ENCODE peak calls at places on chromosomes 16 and 17, in six cellular contexts. One of them, this sample, is unnamed.

GRCh38 chr16:700684-701584 is 4.7 kb downstream of the FBXL16 start:
- DNase-seq in H1: peak
- DNase-seq in SK-N-SH: no peak
- DNase-seq in K562: peak
- DNase-seq in GM12878: no peak
- DNase-seq in T47D: peak
- DNase-seq in this sample: no peak

GRCh38 chr17:35728551-35728950 is 2.9 kb upstream of the RASL10B start:
- DNase-seq in SK-N-SH: no peak
- DNase-seq in H1: no peak
- DNase-seq in K562: no peak
- DNase-seq in T47D: no peak
- DNase-seq in GM12878: no peak
- DNase-seq in this sample: no peak

GRCh38 chr16:4376126-4376819 is 4.6 kb downstream of the VASN start:
- DNase-seq in T47D: no peak
- DNase-seq in SK-N-SH: peak
- DNase-seq in K562: no peak
- DNase-seq in GM12878: no peak
- DNase-seq in H1: no peak
- DNase-seq in this sample: no peak

GRCh38 chr16:21599994-21600773 is 807 bp downstream of the METTL9 start:
- DNase-seq in K562: peak
- DNase-seq in GM12878: peak
- DNase-seq in T47D: no peak
- DNase-seq in SK-N-SH: peak
- DNase-seq in H1: no peak
- DNase-seq in this sample: no peak

GRCh38 chr17:70603226-70603625 is 433.9 kb downstream of the KCNJ2 start:
- DNase-seq in GM12878: no peak
- DNase-seq in SK-N-SH: no peak
- DNase-seq in H1: no peak
- DNase-seq in K562: no peak
- DNase-seq in T47D: no peak
- DNase-seq in this sample: no peak

GRCh38 chr17:10728331-10728730 is 1.5 kb downstream of the TMEM220 start:
- DNase-seq in K562: no peak
- DNase-seq in SK-N-SH: no peak
- DNase-seq in T47D: no peak
- DNase-seq in H1: no peak
- DNase-seq in GM12878: no peak
- DNase-seq in this sample: no peak

GRCh38 chr16:67163164-67163902 is 1.2 kb upstream of the HSF4 start:
- DNase-seq in GM12878: no peak
- DNase-seq in K562: no peak
- DNase-seq in SK-N-SH: peak
- DNase-seq in H1: peak
- DNase-seq in T47D: no peak
- DNase-seq in this sample: no peak

GRCh38 chr17:2427215-2427614 is 26.4 kb upstream of the MNT start:
- DNase-seq in T47D: no peak
- DNase-seq in H1: no peak
- DNase-seq in K562: no peak
- DNase-seq in SK-N-SH: no peak
- DNase-seq in GM12878: no peak
- DNase-seq in this sample: no peak

GRCh38 chr17:37844158-37844976 is 79.8 kb upstream of the TBC1D3K start:
- DNase-seq in T47D: no peak
- DNase-seq in K562: peak
- DNase-seq in H1: peak
- DNase-seq in GM12878: no peak
- DNase-seq in SK-N-SH: peak
- DNase-seq in this sample: peak

GRCh38 chr16:23843143-23843542 is 7.4 kb downstream of the PRKCB start:
- DNase-seq in T47D: no peak
- DNase-seq in SK-N-SH: no peak
- DNase-seq in GM12878: no peak
- DNase-seq in K562: no peak
- DNase-seq in H1: no peak
- DNase-seq in this sample: no peak

GRCh38 chr16:49532243-49532870 is 158.8 kb downstream of the C16orf78 start:
- DNase-seq in H1: no peak
- DNase-seq in T47D: no peak
- DNase-seq in K562: no peak
- DNase-seq in GM12878: no peak
- DNase-seq in SK-N-SH: no peak
- DNase-seq in this sample: no peak

GRCh38 chr16:77433146-77433545 is 1.7 kb downstream of the ADAMTS18 start:
- DNase-seq in K562: no peak
- DNase-seq in T47D: no peak
- DNase-seq in SK-N-SH: no peak
- DNase-seq in GM12878: no peak
- DNase-seq in H1: no peak
- DNase-seq in this sample: no peak

GRCh38 chr16:48687421-48688038 is 77.5 kb upstream of the N4BP1 start:
- DNase-seq in K562: peak
- DNase-seq in SK-N-SH: peak
- DNase-seq in GM12878: peak
- DNase-seq in H1: peak
- DNase-seq in T47D: peak
- DNase-seq in this sample: peak

GRCh38 chr17:27460196-27460725 is 4.0 kb downstream of the KSR1 start:
- DNase-seq in K562: no peak
- DNase-seq in GM12878: no peak
- DNase-seq in H1: no peak
- DNase-seq in SK-N-SH: no peak
- DNase-seq in T47D: no peak
- DNase-seq in this sample: no peak

DNA sequence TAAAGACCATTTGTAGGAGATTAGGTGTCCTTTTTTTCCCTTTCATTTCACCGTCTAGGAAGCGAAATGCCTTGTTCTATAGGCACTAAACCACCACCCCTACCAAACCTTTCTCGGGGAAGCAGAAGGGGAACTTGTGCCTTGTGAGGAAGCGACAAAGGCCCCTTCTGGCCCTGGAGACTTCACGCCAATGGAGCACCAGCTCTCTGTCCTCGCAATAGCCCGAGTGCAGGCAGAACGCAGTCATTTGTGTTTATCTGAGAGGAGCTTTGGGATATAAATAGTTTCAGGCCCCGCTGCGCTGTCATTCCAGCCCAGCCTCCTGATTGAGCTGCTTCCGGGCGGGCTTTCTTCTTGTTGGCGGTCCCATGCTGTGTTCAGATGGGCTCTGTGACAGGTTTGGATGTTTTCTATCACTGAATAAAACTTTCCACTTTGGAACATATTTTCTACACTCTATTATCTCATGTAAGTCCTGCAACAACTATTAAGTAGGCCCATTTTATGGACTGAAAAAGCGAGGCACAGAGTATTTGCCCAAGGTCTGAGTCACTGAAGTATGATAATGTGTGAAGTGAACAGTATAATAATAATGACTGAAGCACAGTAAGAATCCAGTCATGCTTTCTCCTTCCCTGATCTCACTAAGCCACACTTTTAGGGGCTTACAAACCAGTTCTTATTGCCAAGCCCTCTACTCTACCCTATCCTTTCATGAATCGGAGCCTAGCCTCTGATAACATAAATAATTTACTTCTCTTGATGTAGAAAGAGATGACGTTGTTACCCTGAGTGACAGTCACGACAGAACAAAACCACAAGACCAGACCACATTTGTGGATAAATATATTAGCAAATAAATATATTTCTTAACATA is 1.1 kb upstream of the SUPT4H1 start:
- DNase-seq in H1: peak
- DNase-seq in T47D: peak
- DNase-seq in K562: no peak
- DNase-seq in SK-N-SH: peak
- DNase-seq in GM12878: no peak
- DNase-seq in this sample: no peak
- TF ChIP-seq JUND in H1: no peak
- TF ChIP-seq JUND in T47D: no peak
- TF ChIP-seq JUND in K562: no peak
- TF ChIP-seq JUND in SK-N-SH: no peak
- TF ChIP-seq JUND in GM12878: no peak
- TF ChIP-seq JUND in this sample: no peak

DNA sequence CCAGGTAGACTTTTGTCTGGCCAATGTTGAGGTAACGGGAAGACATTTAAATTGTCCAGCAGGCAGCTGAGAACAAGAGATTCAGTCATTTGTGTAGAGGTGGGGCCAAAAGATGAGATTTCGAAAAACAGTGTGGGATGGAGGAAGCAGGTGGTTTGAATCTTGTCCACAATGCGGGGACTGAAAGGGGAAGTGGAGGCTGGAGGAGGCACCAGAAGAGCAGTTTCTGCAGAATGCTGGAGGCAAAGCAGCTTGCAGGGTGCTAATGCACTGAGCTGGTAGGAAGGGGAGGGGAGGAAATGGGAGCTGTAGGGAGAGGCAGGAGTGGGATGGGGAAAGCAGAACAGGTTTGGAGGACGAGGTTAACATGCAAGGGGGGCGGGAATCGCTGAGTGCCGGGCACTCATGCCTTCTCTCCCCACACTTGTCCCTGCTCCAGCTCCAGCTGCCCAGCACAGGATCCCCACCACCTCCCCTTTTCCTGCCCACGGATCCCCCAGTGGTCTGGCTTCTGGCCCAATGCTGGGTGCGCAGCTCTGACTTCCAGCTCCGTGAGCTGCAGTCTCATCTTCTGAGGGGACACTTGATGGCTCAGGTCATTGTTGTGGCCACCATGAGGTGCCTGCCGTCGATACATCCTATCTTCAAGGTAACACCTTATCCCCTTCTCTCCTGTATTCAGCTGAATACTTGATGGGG is 9.4 kb downstream of the C17orf100 start:
- DNase-seq in GM12878: peak
- DNase-seq in K562: no peak
- DNase-seq in SK-N-SH: no peak
- DNase-seq in T47D: no peak
- DNase-seq in H1: no peak
- DNase-seq in this sample: no peak
- TF ChIP-seq JUND in GM12878: no peak
- TF ChIP-seq JUND in K562: no peak
- TF ChIP-seq JUND in SK-N-SH: no peak
- TF ChIP-seq JUND in T47D: no peak
- TF ChIP-seq JUND in H1: no peak
- TF ChIP-seq JUND in this sample: no peak

GRCh38 chr16:57871457-57871856 is 69.2 kb upstream of the KIFC3 start:
- DNase-seq in GM12878: no peak
- DNase-seq in H1: no peak
- DNase-seq in T47D: no peak
- DNase-seq in K562: no peak
- DNase-seq in SK-N-SH: no peak
- DNase-seq in this sample: no peak
- TF ChIP-seq JUND in GM12878: no peak
- TF ChIP-seq JUND in H1: no peak
- TF ChIP-seq JUND in T47D: no peak
- TF ChIP-seq JUND in K562: no peak
- TF ChIP-seq JUND in SK-N-SH: peak
- TF ChIP-seq JUND in this sample: peak

GRCh38 chr17:80191720-80192265 is 22.0 kb downstream of the CARD14 start:
- DNase-seq in GM12878: no peak
- DNase-seq in SK-N-SH: no peak
- DNase-seq in K562: no peak
- DNase-seq in H1: no peak
- DNase-seq in T47D: no peak
- DNase-seq in this sample: no peak
- TF ChIP-seq JUND in GM12878: no peak
- TF ChIP-seq JUND in SK-N-SH: no peak
- TF ChIP-seq JUND in K562: no peak
- TF ChIP-seq JUND in H1: no peak
- TF ChIP-seq JUND in T47D: no peak
- TF ChIP-seq JUND in this sample: no peak

GRCh38 chr16:56950455-56950854 is 11.3 kb upstream of the CETP start:
- DNase-seq in K562: no peak
- DNase-seq in H1: no peak
- DNase-seq in SK-N-SH: no peak
- DNase-seq in T47D: no peak
- DNase-seq in GM12878: no peak
- DNase-seq in this sample: no peak
- TF ChIP-seq JUND in K562: no peak
- TF ChIP-seq JUND in H1: no peak
- TF ChIP-seq JUND in SK-N-SH: no peak
- TF ChIP-seq JUND in T47D: no peak
- TF ChIP-seq JUND in GM12878: no peak
- TF ChIP-seq JUND in this sample: no peak

DNA sequence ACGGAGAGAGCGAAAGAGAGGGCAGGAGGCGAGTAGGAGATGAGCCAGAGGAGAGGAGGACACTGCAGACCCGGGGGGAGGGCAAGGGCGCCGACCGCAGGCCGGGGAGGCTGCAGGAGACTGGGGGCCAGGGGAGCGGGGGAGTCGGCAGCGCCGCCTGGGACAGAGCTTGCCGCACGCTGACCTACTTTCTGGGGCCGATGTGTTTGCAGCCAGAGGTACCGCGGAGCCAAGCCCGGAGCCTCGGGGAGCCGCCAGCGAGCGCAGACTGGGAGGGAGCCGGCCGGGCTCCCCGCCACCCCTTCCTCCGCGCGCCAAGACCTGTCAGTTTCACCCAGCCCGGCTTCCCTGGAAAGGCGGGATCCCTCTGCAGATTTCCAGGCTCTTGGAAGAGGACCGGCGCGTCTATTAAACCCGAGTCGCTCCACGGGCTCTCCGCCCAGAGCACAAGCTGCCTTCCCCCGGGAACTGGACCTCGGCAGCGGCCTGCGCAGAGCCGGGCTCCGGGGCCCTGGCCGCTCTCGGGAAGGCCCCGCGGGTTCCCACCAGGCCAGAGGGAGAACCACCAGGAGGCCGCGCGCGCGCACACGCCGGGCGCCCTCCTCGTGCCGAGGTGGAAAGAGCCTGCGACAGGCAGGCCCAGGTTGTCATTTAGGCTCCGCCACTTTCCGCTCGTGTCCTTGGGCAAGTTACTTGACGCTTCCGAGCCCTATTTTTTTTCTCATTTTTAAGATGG is 74.5 kb downstream of the CMC2 start:
- DNase-seq in GM12878: no peak
- DNase-seq in SK-N-SH: peak
- DNase-seq in K562: no peak
- DNase-seq in T47D: peak
- DNase-seq in H1: peak
- DNase-seq in this sample: no peak
- TF ChIP-seq JUND in GM12878: no peak
- TF ChIP-seq JUND in SK-N-SH: no peak
- TF ChIP-seq JUND in K562: no peak
- TF ChIP-seq JUND in T47D: no peak
- TF ChIP-seq JUND in H1: no peak
- TF ChIP-seq JUND in this sample: no peak

GRCh38 chr17:73430165-73430680 is 118.4 kb upstream of the CDC42EP4 start:
- DNase-seq in H1: no peak
- DNase-seq in GM12878: no peak
- DNase-seq in SK-N-SH: no peak
- DNase-seq in T47D: no peak
- DNase-seq in K562: no peak
- DNase-seq in this sample: no peak
- TF ChIP-seq JUND in H1: no peak
- TF ChIP-seq JUND in GM12878: no peak
- TF ChIP-seq JUND in SK-N-SH: no peak
- TF ChIP-seq JUND in T47D: no peak
- TF ChIP-seq JUND in K562: no peak
- TF ChIP-seq JUND in this sample: no peak

GRCh38 chr16:89201467-89202377 is 1.4 kb upstream of the SLC22A31 start:
- DNase-seq in T47D: peak
- DNase-seq in SK-N-SH: peak
- DNase-seq in K562: peak
- DNase-seq in GM12878: no peak
- DNase-seq in H1: peak
- DNase-seq in this sample: peak
- TF ChIP-seq JUND in T47D: no peak
- TF ChIP-seq JUND in SK-N-SH: no peak
- TF ChIP-seq JUND in K562: no peak
- TF ChIP-seq JUND in GM12878: no peak
- TF ChIP-seq JUND in H1: no peak
- TF ChIP-seq JUND in this sample: no peak

GRCh38 chr17:43578352-43578698 is 32.2 kb upstream of the ETV4 start:
- DNase-seq in GM12878: no peak
- DNase-seq in T47D: no peak
- DNase-seq in H1: no peak
- DNase-seq in SK-N-SH: no peak
- DNase-seq in K562: no peak
- DNase-seq in this sample: no peak
- TF ChIP-seq JUND in GM12878: no peak
- TF ChIP-seq JUND in T47D: no peak
- TF ChIP-seq JUND in H1: no peak
- TF ChIP-seq JUND in SK-N-SH: no peak
- TF ChIP-seq JUND in K562: no peak
- TF ChIP-seq JUND in this sample: no peak